ENCODE peak calls at places on chromosomes 4 and X, in eight cellular contexts. U is AML-193; C is amygdala; R is NCI-H226; V is stimulated activated CD8-positive, alpha-beta memory T cell treated with anti-CD3 and anti-CD28 coated beads, Interleukin-4, amount 100 ng/mL, for 1 hour; S is A673; W is BJ; B is testis. K is an unnamed sample.

GRCh38 chrX:130575831-130576404 is 174.1 kb downstream of the RBMX2 start:
- DNase-seq in U (peak; percentile 0), C (peak; percentile 46), R (no peak), V (no peak), S (peak; percentile 41), W (no peak), B (peak; percentile 37), K (no peak)

GRCh38 chrX:149504226-149504914 is 736 bp downstream of the IDS start:
- DNase-seq in U (no peak), C (no peak), R (no peak), V (no peak), S (peak; percentile 24), W (no peak), B (no peak), K (no peak)

GRCh38 chr4:188387134-188387791 is 248.0 kb downstream of the TRIML1 start:
- DNase-seq in U (no peak), C (no peak), R (no peak), V (no peak), S (no peak), W (no peak), B (no peak), K (no peak)

GRCh38 chr4:156962551-156962974 is 9.0 kb downstream of the PDGFC start:
- DNase-seq in U (no peak), C (no peak), R (no peak), V (no peak), S (no peak), W (peak; percentile 92), B (peak; percentile 45), K (no peak)

GRCh38 chrX:78979789-78980464 is 34.7 kb downstream of the P2RY10 start:
- DNase-seq in U (no peak), C (no peak), R (no peak), V (no peak), S (no peak), W (no peak), B (no peak), K (no peak)

GRCh38 chrX:83446355-83446754 is 61.7 kb upstream of the POU3F4 start:
- DNase-seq in U (no peak), C (no peak), R (no peak), V (no peak), S (no peak), W (no peak), B (no peak), K (no peak)

GRCh38 chr4:40559585-40560465 is 69.8 kb downstream of the RBM47 start:
- DNase-seq in U (peak; percentile 18), C (no peak), R (no peak), V (no peak), S (no peak), W (no peak), B (peak; percentile 37), K (no peak)

GRCh38 chr4:178781779-178782178 is 1339.5 kb upstream of the AGA start:
- DNase-seq in U (no peak), C (no peak), R (no peak), V (no peak), S (no peak), W (no peak), B (no peak), K (no peak)

GRCh38 chr4:25535278-25535677 is 120.4 kb upstream of the SLC34A2 start:
- DNase-seq in U (no peak), C (no peak), R (no peak), V (no peak), S (peak; percentile 28), W (no peak), B (no peak), K (no peak)

GRCh38 chr4:21811576-21811975 is 137.0 kb downstream of the KCNIP4 start:
- DNase-seq in U (no peak), C (no peak), R (peak; percentile 40), V (no peak), S (no peak), W (peak; percentile 52), B (no peak), K (no peak)

GRCh38 chr4:24910504-24910903 is 2.3 kb downstream of the CCDC149 start:
- DNase-seq in U (no peak), C (no peak), R (no peak), V (no peak), S (no peak), W (no peak), B (no peak), K (no peak)

GRCh38 chrX:20680998-20681397 is 414.3 kb upstream of the RPS6KA3 start:
- DNase-seq in U (no peak), C (no peak), R (peak; percentile 81), V (no peak), S (no peak), W (no peak), B (no peak), K (peak; percentile 8)

GRCh38 chrX:65879977-65880799 is 159.7 kb downstream of the VSIG4 start:
- DNase-seq in U (no peak), C (no peak), R (no peak), V (no peak), S (no peak), W (no peak), B (no peak), K (no peak)

GRCh38 chr4:48478273-48478672 is 4.9 kb upstream of the SLC10A4 start:
- DNase-seq in U (no peak), C (no peak), R (no peak), V (no peak), S (no peak), W (no peak), B (no peak), K (no peak)

K was measured in gastrocnemius medialis.